ENCODE peak calls at places on chromosomes 16 and 17, in nine cellular contexts. B, E, D, L, M, G, X, Z and O are unnamed samples.

GRCh38 chr16:67976205-67976604 is 4.1 kb downstream of the DPEP3 start:
- DNase-seq in X (no peak), M (no peak), Z (no peak), B (no peak), D (no peak), E (no peak), G (no peak), L (no peak), O (no peak)

GRCh38 chr17:64185101-64185500 is 55.2 kb upstream of the ERN1 start:
- DNase-seq in E (no peak), L (no peak), B (no peak), D (no peak), Z (no peak), X (no peak), M (no peak), G (no peak), O (no peak)

GRCh38 chr16:53091508-53092211 is 36.9 kb downstream of the CHD9 start:
- DNase-seq in X (no peak), L (no peak), M (peak), D (peak), B (peak), Z (peak), E (peak), G (peak), O (peak)

GRCh38 chr17:42340691-42341127 is 47.5 kb downstream of the STAT3 start:
- DNase-seq in E (no peak), L (no peak), M (no peak), X (no peak), Z (no peak), B (peak), G (no peak), D (no peak), O (no peak)

GRCh38 chr17:2947996-2948550 is 115.3 kb downstream of the OR1D5 start:
- DNase-seq in E (no peak), Z (no peak), B (no peak), M (no peak), G (no peak), D (peak), X (no peak), L (no peak), O (no peak)

GRCh38 chr16:66798162-66798561 is 3.2 kb downstream of the TERB1 start:
- DNase-seq in Z (peak), M (no peak), L (no peak), G (peak), B (peak), X (no peak), D (no peak), E (no peak), O (no peak)

GRCh38 chr16:70768205-70768580 is 32.8 kb downstream of the VAC14 start:
- DNase-seq in D (no peak), G (no peak), E (no peak), X (no peak), L (no peak), B (peak), Z (peak), M (no peak), O (no peak)

GRCh38 chr17:2107050-2107449 is 52.1 kb downstream of the HIC1 start:
- DNase-seq in E (no peak), M (no peak), Z (no peak), G (no peak), D (no peak), L (no peak), B (no peak), X (no peak), O (no peak)

GRCh38 chr17:46772013-46772878 is 46.2 kb downstream of the WNT3 start:
- DNase-seq in E (peak), Z (peak), B (no peak), D (peak), M (no peak), G (no peak), X (no peak), L (no peak), O (no peak)

GRCh38 chr17:4287710-4288109 is 23.9 kb upstream of the ANKFY1 start:
- DNase-seq in L (no peak), Z (no peak), G (no peak), E (no peak), X (no peak), D (no peak), M (no peak), B (no peak), O (no peak)

GRCh38 chr16:73213761-73214480 is 166.0 kb upstream of the ZFHX3 start:
- DNase-seq in G (no peak), E (no peak), M (no peak), B (peak), L (no peak), X (no peak), D (no peak), Z (no peak), O (no peak)

GRCh38 chr17:17107891-17108680 is 65.8 kb downstream of the MPRIP start:
- DNase-seq in B (no peak), D (no peak), Z (peak), M (no peak), L (no peak), E (no peak), X (no peak), G (no peak), O (peak)

GRCh38 chr16:25692734-25693508 is 1.2 kb downstream of the HS3ST4 start:
- DNase-seq in B (no peak), L (no peak), Z (no peak), G (no peak), M (no peak), D (no peak), E (peak), X (no peak), O (no peak)

GRCh38 chr16:55842369-55843104 is 9.6 kb upstream of the CES1 start:
- DNase-seq in X (no peak), E (peak), G (peak), M (peak), D (no peak), B (peak), Z (peak), L (no peak), O (no peak)

GRCh38 chr16:70250748-70251650 is 741 bp downstream of the EXOSC6 start:
- DNase-seq in X (peak), M (peak), G (peak), Z (peak), E (peak), L (no peak), B (peak), D (peak), O (no peak)

GRCh38 chr16:23060458-23061320 is 88.6 kb downstream of the USP31 start:
- DNase-seq in E (peak), L (peak), X (peak), G (peak), M (peak), Z (peak), D (peak), B (peak), O (peak)

GRCh38 chr16:66389256-66390175 is 23.0 kb downstream of the CDH5 start:
- DNase-seq in Z (no peak), L (no peak), X (no peak), D (no peak), M (no peak), B (no peak), E (no peak), G (no peak), O (no peak)

GRCh38 chr16:69190046-69190588 is 3.2 kb downstream of the SNTB2 start:
- DNase-seq in D (no peak), X (no peak), E (no peak), Z (no peak), L (no peak), G (no peak), M (no peak), B (no peak), O (no peak)

GRCh38 chr16:11796227-11797165 is 562 bp downstream of the ZC3H7A start:
- DNase-seq in D (peak), B (peak), L (peak), Z (no peak), X (no peak), M (no peak), G (peak), E (peak), O (peak)

GRCh38 chr16:85910073-85910853 is 11.3 kb downstream of the IRF8 start:
- DNase-seq in Z (no peak), D (no peak), X (no peak), M (no peak), E (no peak), B (no peak), L (no peak), G (no peak), O (no peak)

GRCh38 chr17:74746922-74747321 is 1.5 kb upstream of the NHERF1 start:
- DNase-seq in Z (no peak), B (no peak), M (peak), E (peak), D (peak), G (peak), X (no peak), L (no peak), O (no peak)

GRCh38 chr17:79658811-79659207 is 48.0 kb upstream of the RBFOX3 start:
- DNase-seq in G (peak), Z (no peak), M (peak), B (peak), X (no peak), E (peak), D (no peak), L (no peak), O (no peak)

GRCh38 chr17:17416400-17417360 is 60.1 kb upstream of the MED9 start:
- DNase-seq in E (no peak), L (no peak), X (no peak), B (peak), G (peak), Z (peak), M (no peak), D (peak), O (no peak)

GRCh38 chr16:67927131-67927941 is 4.3 kb downstream of the CTRL start:
- DNase-seq in X (no peak), G (no peak), L (no peak), M (no peak), D (no peak), E (no peak), Z (no peak), B (no peak), O (no peak)

GRCh38 chr17:2795412-2796163 is 650 bp upstream of the RAP1GAP2 start:
- DNase-seq in B (no peak), Z (no peak), D (no peak), G (no peak), X (no peak), M (no peak), E (no peak), L (no peak), O (peak)

GRCh38 chr16:70808371-70808770 is 7.4 kb upstream of the VAC14 start:
- DNase-seq in X (no peak), B (no peak), E (no peak), L (no peak), D (no peak), M (peak), Z (no peak), G (no peak), O (no peak)

GRCh38 chr17:68822752-68823289 is 132.4 kb downstream of the ABCA8 start:
- DNase-seq in X (no peak), E (no peak), B (no peak), L (no peak), G (no peak), M (no peak), D (no peak), Z (no peak), O (no peak)

GRCh38 chr17:20302191-20302917 is 165.0 kb downstream of the LGALS9B start:
- DNase-seq in G (no peak), M (no peak), B (no peak), Z (no peak), E (no peak), L (no peak), D (no peak), X (no peak), O (no peak)

GRCh38 chr17:6761817-6762216 is 6.0 kb downstream of the XAF1 start:
- DNase-seq in Z (no peak), L (no peak), G (no peak), B (no peak), M (no peak), D (no peak), E (no peak), X (no peak), O (no peak)

GRCh38 chr17:80770881-80771611 is 220.6 kb upstream of the CHMP6 start:
- DNase-seq in X (no peak), M (no peak), L (no peak), D (no peak), G (no peak), B (no peak), Z (no peak), E (no peak), O (no peak)

GRCh38 chr17:57767561-57767960 is 22.5 kb upstream of the CCDC182 start:
- DNase-seq in B (no peak), L (no peak), D (no peak), X (no peak), M (no peak), Z (no peak), E (no peak), G (no peak), O (no peak)

GRCh38 chr17:489758-490329 is 137.2 kb upstream of the RPH3AL start:
- DNase-seq in L (no peak), X (no peak), E (peak), D (peak), G (peak), B (peak), M (no peak), Z (peak), O (peak)

GRCh38 chr17:40069751-40070643 is 7.2 kb downstream of the THRA start:
- DNase-seq in L (no peak), G (peak), B (peak), M (peak), X (no peak), Z (no peak), D (no peak), E (no peak), O (no peak)

GRCh38 chr16:57100445-57100844 is 8.1 kb downstream of the CPNE2 start:
- DNase-seq in D (no peak), L (no peak), Z (no peak), M (no peak), X (no peak), B (no peak), E (no peak), G (no peak), O (no peak)

GRCh38 chr17:27783951-27784350 is 16.4 kb downstream of the NOS2 start:
- DNase-seq in Z (no peak), B (no peak), G (peak), D (no peak), M (no peak), X (no peak), L (no peak), E (no peak), O (no peak)

GRCh38 chr17:4342535-4342934 is 23.9 kb downstream of the UBE2G1 start:
- DNase-seq in M (no peak), L (no peak), E (no peak), X (no peak), B (no peak), G (no peak), D (no peak), Z (peak), O (no peak)